ENCODE peak calls at places on chromosomes 5 and 9, in five cellular contexts. U is H1, L is GM23248, I is psoas muscle, F is body of pancreas. O is an unnamed sample.

GRCh38 chr9:114098021-114098659 is 952 bp downstream of the KIF12 start:
- DNase-seq in U (peak; percentile 88), L (peak; percentile 37), I (no peak), F (no peak), O (no peak)

GRCh38 chr9:3138236-3139229 is 294.6 kb upstream of the PUM3 start:
- DNase-seq in U (no peak), L (peak; percentile 30), I (no peak), F (no peak), O (no peak)

GRCh38 chr9:5438301-5439162 is 807 bp upstream of the PLGRKT start:
- DNase-seq in U (peak; percentile 45), L (peak; percentile 64), I (no peak), F (peak; percentile 28), O (peak; percentile 50)

GRCh38 chr9:115591584-115591984 is 473.6 kb upstream of the TNC start:
- DNase-seq in U (peak; percentile 48), L (peak; percentile 99), I (peak; percentile 60), F (peak; percentile 90), O (no peak)

GRCh38 chr5:172723508-172723907 is 47.5 kb downstream of the DUSP1 start:
- DNase-seq in U (no peak), L (no peak), I (no peak), F (no peak), O (no peak)

GRCh38 chr9:134547161-134548100 is 94.2 kb upstream of the COL5A1 start:
- DNase-seq in U (no peak), L (no peak), I (no peak), F (no peak), O (no peak)

GRCh38 chr9:89359018-89359417 is 40.7 kb downstream of the SECISBP2 start:
- DNase-seq in U (no peak), L (no peak), I (no peak), F (peak; percentile 28), O (no peak)

GRCh38 chr9:85038061-85038460 is 368.5 kb downstream of the NTRK2 start:
- DNase-seq in U (no peak), L (no peak), I (no peak), F (no peak), O (no peak)

GRCh38 chr9:135993840-135994776 is 32.9 kb upstream of the UBAC1 start:
- DNase-seq in U (no peak), L (no peak), I (no peak), F (no peak), O (no peak)

GRCh38 chr9:78026947-78027346 is 4.7 kb downstream of the GNAQ start:
- DNase-seq in U (no peak), L (peak; percentile 64), I (no peak), F (no peak), O (no peak)

GRCh38 chr9:95452176-95452575 is 64.6 kb downstream of the PTCH1 start:
- DNase-seq in U (no peak), L (no peak), I (no peak), F (no peak), O (no peak)

DNA sequence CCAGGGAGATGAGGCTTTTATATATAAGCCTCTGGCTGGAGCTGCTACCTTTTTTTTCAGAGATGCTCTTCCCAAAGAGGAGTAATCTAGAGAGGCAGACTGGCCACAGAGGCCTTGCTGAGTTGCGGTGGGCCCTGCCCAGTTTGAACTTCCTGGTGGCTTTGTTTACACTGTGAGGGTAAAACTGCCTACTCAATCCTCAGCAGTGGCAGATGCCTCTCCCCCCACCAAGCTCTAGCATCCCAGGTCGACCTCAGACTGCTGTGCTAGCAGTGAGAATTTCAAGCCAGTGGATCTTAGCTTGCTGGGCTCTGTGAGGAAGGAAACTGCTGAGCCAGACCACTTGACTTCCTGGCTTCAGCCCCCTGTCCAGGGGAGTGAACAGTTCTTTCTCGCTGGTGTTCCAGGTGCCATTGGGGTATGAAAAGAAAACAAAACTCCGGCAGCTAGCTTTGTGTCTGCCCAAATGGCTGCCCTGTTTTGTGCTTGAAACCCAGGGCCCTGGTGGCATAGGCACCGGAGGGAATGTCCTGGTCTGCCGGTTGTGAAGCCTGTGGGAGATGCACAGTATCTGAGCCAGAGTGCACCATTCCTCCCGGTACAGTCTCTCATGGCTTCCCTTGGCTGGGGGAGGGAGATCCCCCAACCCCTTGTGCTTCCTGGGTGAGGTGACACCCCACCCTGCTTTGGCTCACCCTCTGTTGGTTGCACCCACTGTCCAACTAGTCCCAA is 219.5 kb upstream of the IZUMO3 start:
- DNase-seq in U (no peak), L (no peak), I (no peak), F (no peak), O (no peak)
- H3K9me3 ChIP-seq in U (no peaks in the 10 kb centered on the region), L (no peaks in the 10 kb centered on the region), I (peaks cover 5% of the 10 kb centered on the region), F (no peaks in the 10 kb centered on the region), O (no peaks in the 10 kb centered on the region)

DNA sequence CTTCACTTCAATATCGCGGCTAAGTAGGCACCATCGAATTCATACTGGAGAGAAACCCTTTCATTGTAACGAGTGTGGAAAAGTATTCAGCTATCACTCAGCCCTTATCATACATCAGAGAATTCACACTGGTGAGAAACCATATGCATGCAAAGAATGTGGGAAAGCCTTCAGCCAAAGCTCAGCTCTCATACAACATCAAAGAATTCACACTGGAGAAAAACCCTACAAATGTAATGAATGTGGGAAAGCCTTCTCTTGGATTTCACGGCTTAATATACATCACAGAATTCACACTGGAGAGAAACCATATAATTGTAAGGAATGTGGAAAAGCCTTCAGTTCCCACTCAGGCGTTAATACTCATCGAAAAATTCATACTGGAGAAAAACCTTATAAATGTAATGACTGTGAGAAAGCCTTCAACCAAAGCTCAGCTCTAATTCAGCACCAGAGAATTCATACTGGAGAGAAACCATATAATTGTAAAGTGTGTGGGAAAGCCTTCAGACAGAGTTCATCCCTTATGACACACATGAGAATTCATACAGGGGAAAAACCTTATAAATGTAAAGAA is 9.5 kb downstream of the ZNF879 start:
- DNase-seq in U (no peak), L (peak; percentile 1), I (no peak), F (no peak), O (no peak)
- H3K9me3 ChIP-seq in U (peaks cover 79% of the 10 kb centered on the region), L (peaks cover 29% of the 10 kb centered on the region), I (peaks cover 90% of the 10 kb centered on the region), F (peaks cover 81% of the 10 kb centered on the region), O (peaks cover 64% of the 10 kb centered on the region)

DNA sequence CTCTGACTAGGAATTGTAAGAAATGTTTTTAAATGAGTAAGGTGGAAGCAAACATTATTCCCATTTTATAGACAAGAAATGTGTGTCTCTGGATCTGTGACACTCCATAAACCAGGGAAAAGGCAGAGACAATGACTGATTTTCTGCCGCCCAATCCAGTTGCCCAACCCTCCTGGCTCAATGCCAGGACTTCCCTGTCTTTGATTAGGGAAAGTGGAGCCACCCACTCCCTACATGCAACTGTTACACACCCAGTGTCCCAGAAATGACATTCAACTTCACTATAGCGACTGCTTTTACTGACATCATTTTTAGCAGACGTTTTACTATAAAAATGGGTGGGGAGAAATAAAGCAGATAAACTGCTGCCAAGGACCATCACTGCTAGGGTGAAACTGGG is 79.7 kb downstream of the THBS4 start:
- DNase-seq in U (no peak), L (no peak), I (no peak), F (no peak), O (no peak)
- H3K9me3 ChIP-seq in U (peaks cover 3% of the 10 kb centered on the region), L (no peaks in the 10 kb centered on the region), I (no peaks in the 10 kb centered on the region), F (no peaks in the 10 kb centered on the region), O (no peaks in the 10 kb centered on the region)

GRCh38 chr5:2581418-2581817 is 170.1 kb downstream of the IRX2 start:
- DNase-seq in U (no peak), L (no peak), I (no peak), F (no peak), O (no peak)
- H3K9me3 ChIP-seq in U (no peaks in the 10 kb centered on the region), L (no peaks in the 10 kb centered on the region), I (no peaks in the 10 kb centered on the region), F (no peaks in the 10 kb centered on the region), O (no peaks in the 10 kb centered on the region)

DNA sequence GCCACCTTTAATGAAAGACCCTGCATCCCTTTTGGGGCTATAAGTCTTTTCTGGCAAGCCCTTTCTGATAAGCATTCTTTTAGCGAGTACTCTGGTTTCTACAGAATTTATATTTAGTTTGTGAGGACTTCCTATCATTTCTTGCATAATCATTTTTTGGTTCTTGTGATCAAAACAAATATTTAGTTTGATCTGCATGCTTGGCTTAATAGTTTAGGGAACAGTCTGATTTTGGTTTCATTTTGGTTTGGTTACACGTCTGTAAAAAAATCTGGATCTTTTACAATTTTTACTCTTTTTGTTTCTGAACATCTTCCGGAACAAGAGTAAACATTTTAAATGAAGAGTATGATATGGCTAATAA is 1074.4 kb downstream of the CDH9 start:
- DNase-seq in U (no peak), L (no peak), I (no peak), F (no peak), O (no peak)
- H3K9me3 ChIP-seq in U (no peaks in the 10 kb centered on the region), L (no peaks in the 10 kb centered on the region), I (no peaks in the 10 kb centered on the region), F (no peaks in the 10 kb centered on the region), O (no peaks in the 10 kb centered on the region)

DNA sequence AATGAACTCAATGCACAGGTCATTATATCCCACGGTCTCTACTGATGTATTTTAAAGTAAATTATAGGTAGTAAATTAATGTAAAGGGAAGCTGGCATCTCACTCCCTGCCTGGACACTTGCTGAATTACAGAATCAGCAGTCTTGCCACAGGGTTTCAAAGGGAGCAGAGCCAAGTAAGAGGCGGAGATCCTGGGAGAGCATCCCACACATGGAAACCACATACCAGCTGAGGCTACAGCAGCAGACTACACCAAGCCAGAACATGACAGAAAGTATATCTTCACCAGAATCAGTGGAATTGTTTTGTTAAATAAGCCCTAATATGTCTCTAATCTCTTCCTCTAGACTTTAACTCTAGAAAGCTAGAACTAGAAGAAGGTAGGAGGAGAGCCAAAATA is 1689.2 kb upstream of the WWC1 start:
- DNase-seq in U (no peak), L (no peak), I (no peak), F (no peak), O (no peak)
- H3K9me3 ChIP-seq in U (no peaks in the 10 kb centered on the region), L (no peaks in the 10 kb centered on the region), I (no peaks in the 10 kb centered on the region), F (no peaks in the 10 kb centered on the region), O (no peaks in the 10 kb centered on the region)

DNA sequence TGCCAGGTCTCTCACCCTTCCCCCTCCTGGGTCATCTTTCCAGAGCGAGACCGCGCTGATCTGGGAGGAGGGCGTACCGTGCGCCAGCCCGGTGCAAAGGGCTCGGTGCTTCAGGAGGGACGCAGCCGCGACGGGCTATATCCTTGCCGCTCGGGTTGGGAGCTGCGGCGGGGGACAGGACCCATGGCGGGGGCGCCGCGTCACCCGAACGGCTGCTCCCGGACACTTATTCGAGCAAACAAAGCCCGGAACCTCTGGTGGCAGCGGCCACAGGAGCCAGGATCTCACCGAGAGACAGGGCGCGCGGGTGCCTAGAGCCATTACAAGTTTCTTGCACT is 1.4 kb downstream of the SEMA6A start:
- DNase-seq in U (peak; percentile 55), L (peak; percentile 20), I (peak; percentile 34), F (peak; percentile 22), O (no peak)
- H3K9me3 ChIP-seq in U (no peaks in the 10 kb centered on the region), L (no peaks in the 10 kb centered on the region), I (no peaks in the 10 kb centered on the region), F (no peaks in the 10 kb centered on the region), O (no peaks in the 10 kb centered on the region)

GRCh38 chr5:152883061-152883460 is 478.0 kb upstream of the NMUR2 start:
- DNase-seq in U (no peak), L (no peak), I (no peak), F (no peak), O (no peak)
- H3K9me3 ChIP-seq in U (no peaks in the 10 kb centered on the region), L (no peaks in the 10 kb centered on the region), I (peaks cover 8% of the 10 kb centered on the region), F (no peaks in the 10 kb centered on the region), O (no peaks in the 10 kb centered on the region)

O was measured in T-helper 17 cell.